ENCODE peak calls at places on chromosomes 6 and 20, in five cellular contexts. One of them, this sample, is unnamed. For H3K4me1, the result is how much of the 10 kb centered on the place peaks cover.

GRCh38 chr6:10633216-10633615 is 61.2 kb downstream of the C6orf52 start:
- DNase-seq in K562: no peak
- DNase-seq in A549: peak
- DNase-seq in HepG2: peak
- DNase-seq in GM12878: peak
- DNase-seq in this sample: no peak

GRCh38 chr6:158232445-158233213 is 64.5 kb downstream of the GTF2H5 start:
- DNase-seq in K562: peak
- DNase-seq in A549: peak
- DNase-seq in GM12878: no peak
- DNase-seq in HepG2: peak
- DNase-seq in this sample: peak

GRCh38 chr6:164861964-164862363 is 447.4 kb downstream of the C6orf118 start:
- DNase-seq in GM12878: no peak
- DNase-seq in K562: no peak
- DNase-seq in HepG2: no peak
- DNase-seq in A549: no peak
- DNase-seq in this sample: no peak

GRCh38 chr6:36610576-36611336 is 16.6 kb downstream of the SRSF3 start:
- DNase-seq in HepG2: no peak
- DNase-seq in A549: no peak
- DNase-seq in GM12878: no peak
- DNase-seq in K562: no peak
- DNase-seq in this sample: no peak

GRCh38 chr20:46205349-46205748 is 87.2 kb downstream of the CD40 start:
- DNase-seq in HepG2: no peak
- DNase-seq in K562: no peak
- DNase-seq in A549: no peak
- DNase-seq in GM12878: no peak
- DNase-seq in this sample: no peak

GRCh38 chr6:108100003-108100402 is 25.5 kb upstream of the OSTM1 start:
- DNase-seq in GM12878: no peak
- DNase-seq in HepG2: no peak
- DNase-seq in A549: no peak
- DNase-seq in K562: no peak
- DNase-seq in this sample: no peak

GRCh38 chr20:52190437-52191131 is 995 bp downstream of the ZFP64 start:
- DNase-seq in HepG2: peak
- DNase-seq in K562: peak
- DNase-seq in A549: peak
- DNase-seq in GM12878: no peak
- DNase-seq in this sample: peak

GRCh38 chr20:33235696-33236095 is at the start of gene BPIFA1:
- DNase-seq in A549: no peak
- DNase-seq in HepG2: no peak
- DNase-seq in GM12878: no peak
- DNase-seq in K562: no peak
- DNase-seq in this sample: no peak

GRCh38 chr6:135901776-135902524 is 50.4 kb downstream of the PDE7B start:
- DNase-seq in K562: no peak
- DNase-seq in HepG2: no peak
- DNase-seq in A549: no peak
- DNase-seq in GM12878: no peak
- DNase-seq in this sample: no peak

GRCh38 chr6:26087284-26088115 is at the start of gene HFE:
- DNase-seq in K562: peak
- DNase-seq in HepG2: peak
- DNase-seq in A549: peak
- DNase-seq in GM12878: no peak
- DNase-seq in this sample: peak

GRCh38 chr6:106530026-106530425 is 99.3 kb downstream of the RTN4IP1 start:
- DNase-seq in GM12878: no peak
- DNase-seq in A549: no peak
- DNase-seq in K562: no peak
- DNase-seq in HepG2: no peak
- DNase-seq in this sample: no peak

GRCh38 chr6:37052027-37052628 is 46.7 kb downstream of the FGD2 start:
- DNase-seq in K562: peak
- DNase-seq in A549: peak
- DNase-seq in GM12878: no peak
- DNase-seq in HepG2: peak
- DNase-seq in this sample: peak

GRCh38 chr20:32807706-32808105 is 12.0 kb upstream of the MAPRE1 start:
- DNase-seq in GM12878: no peak
- DNase-seq in K562: no peak
- DNase-seq in A549: no peak
- DNase-seq in HepG2: no peak
- DNase-seq in this sample: peak

GRCh38 chr20:62980380-62980960 is 26.3 kb downstream of the BHLHE23 start:
- DNase-seq in A549: no peak
- DNase-seq in HepG2: no peak
- DNase-seq in GM12878: no peak
- DNase-seq in K562: no peak
- DNase-seq in this sample: no peak

GRCh38 chr6:68233623-68234022 is 401.5 kb upstream of the ADGRB3 start:
- DNase-seq in K562: no peak
- DNase-seq in HepG2: no peak
- DNase-seq in A549: peak
- DNase-seq in GM12878: no peak
- DNase-seq in this sample: no peak

GRCh38 chr6:125533710-125534397 is 215.6 kb upstream of the HEY2 start:
- DNase-seq in K562: no peak
- DNase-seq in A549: no peak
- DNase-seq in GM12878: no peak
- DNase-seq in HepG2: peak
- DNase-seq in this sample: peak

GRCh38 chr6:149354009-149354408 is 36.5 kb downstream of the TAB2 start:
- DNase-seq in GM12878: no peak
- DNase-seq in HepG2: no peak
- DNase-seq in A549: no peak
- DNase-seq in K562: no peak
- DNase-seq in this sample: no peak

GRCh38 chr20:11001767-11002540 is 328.2 kb upstream of the JAG1 start:
- DNase-seq in K562: no peak
- DNase-seq in GM12878: no peak
- DNase-seq in HepG2: peak
- DNase-seq in A549: peak
- DNase-seq in this sample: no peak

GRCh38 chr6:108250240-108250866 is 10.5 kb downstream of the SNX3 start:
- DNase-seq in A549: peak
- DNase-seq in GM12878: no peak
- DNase-seq in K562: peak
- DNase-seq in HepG2: no peak
- DNase-seq in this sample: peak

GRCh38 chr6:105400501-105400900 is 2.4 kb downstream of the PREP start:
- DNase-seq in GM12878: no peak
- DNase-seq in K562: no peak
- DNase-seq in HepG2: no peak
- DNase-seq in A549: no peak
- DNase-seq in this sample: peak
- H3K4me1 ChIP-seq in GM12878: under half
- H3K4me1 ChIP-seq in K562: under half
- H3K4me1 ChIP-seq in HepG2: half or more
- H3K4me1 ChIP-seq in A549: under half
- H3K4me1 ChIP-seq in this sample: under half

DNA sequence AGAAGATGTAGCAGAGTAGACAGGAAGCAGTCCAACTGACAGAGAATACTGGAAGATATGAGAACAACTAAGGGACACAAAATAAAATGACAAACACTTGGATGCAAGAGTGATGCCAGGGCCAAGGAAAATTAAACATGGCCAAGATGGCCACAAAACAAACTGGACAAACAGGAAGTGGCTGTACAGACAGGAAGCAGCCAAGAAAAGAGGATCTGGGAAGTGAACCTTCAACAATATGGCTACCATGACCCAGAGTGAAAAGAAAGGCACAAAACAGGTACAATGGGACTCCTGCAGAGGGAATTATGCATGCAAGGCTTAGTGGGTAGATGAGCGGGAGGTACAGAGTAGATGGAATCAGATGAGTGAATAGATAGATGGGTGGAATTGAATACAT is 29.1 kb downstream of the HLA-DPB1 start:
- DNase-seq in K562: no peak
- DNase-seq in A549: no peak
- DNase-seq in HepG2: no peak
- DNase-seq in GM12878: no peak
- DNase-seq in this sample: no peak
- TF ChIP-seq JUNB in K562: no peak
- TF ChIP-seq JUNB in A549: no peak
- TF ChIP-seq JUNB in HepG2: no peak
- TF ChIP-seq JUNB in GM12878: no peak
- TF ChIP-seq JUNB in this sample: no peak

GRCh38 chr6:8060346-8060745 is 3.8 kb downstream of the BLOC1S5 start:
- DNase-seq in HepG2: no peak
- DNase-seq in GM12878: no peak
- DNase-seq in A549: no peak
- DNase-seq in K562: no peak
- DNase-seq in this sample: no peak

GRCh38 chr6:8057793-8058192 is 6.4 kb downstream of the BLOC1S5 start:
- DNase-seq in K562: no peak
- DNase-seq in GM12878: no peak
- DNase-seq in A549: no peak
- DNase-seq in HepG2: no peak
- DNase-seq in this sample: no peak

GRCh38 chr6:8059129-8059528 is 5.1 kb downstream of the BLOC1S5 start:
- DNase-seq in HepG2: no peak
- DNase-seq in GM12878: no peak
- DNase-seq in A549: peak
- DNase-seq in K562: no peak
- DNase-seq in this sample: peak

GRCh38 chr6:8054276-8054675 is 9.9 kb downstream of the BLOC1S5 start:
- DNase-seq in A549: no peak
- DNase-seq in GM12878: no peak
- DNase-seq in HepG2: no peak
- DNase-seq in K562: no peak
- DNase-seq in this sample: no peak

GRCh38 chr6:8057263-8057662 is 6.9 kb downstream of the BLOC1S5 start:
- DNase-seq in K562: no peak
- DNase-seq in GM12878: no peak
- DNase-seq in HepG2: no peak
- DNase-seq in A549: no peak
- DNase-seq in this sample: no peak
- H3K4me1 ChIP-seq in K562: under half
- H3K4me1 ChIP-seq in GM12878: under half
- H3K4me1 ChIP-seq in HepG2: under half
- H3K4me1 ChIP-seq in A549: under half
- H3K4me1 ChIP-seq in this sample: under half

GRCh38 chr6:76856065-76856464 is 607.2 kb downstream of the HTR1B start:
- DNase-seq in GM12878: no peak
- DNase-seq in A549: no peak
- DNase-seq in HepG2: no peak
- DNase-seq in K562: no peak
- DNase-seq in this sample: no peak

DNA sequence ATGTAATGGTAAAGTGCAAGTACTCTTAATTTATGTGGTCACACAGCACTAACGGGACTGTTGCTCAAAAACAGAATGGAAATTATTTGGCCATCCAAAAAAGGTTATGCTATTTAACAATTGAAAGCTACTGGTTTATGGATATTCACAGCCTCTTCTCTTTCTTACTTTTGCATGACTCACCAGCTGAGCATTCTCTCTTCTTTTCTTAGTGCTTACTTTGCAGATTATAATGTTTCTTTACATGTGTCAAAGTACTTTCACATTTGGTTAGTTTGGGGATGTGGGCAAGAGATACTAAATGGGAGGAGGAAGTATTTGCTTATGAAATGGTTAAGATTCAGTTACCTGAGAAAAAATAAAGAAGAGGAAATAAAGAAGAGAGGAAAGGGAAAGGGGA is 610.5 kb downstream of the HTR1B start:
- DNase-seq in A549: no peak
- DNase-seq in K562: no peak
- DNase-seq in GM12878: no peak
- DNase-seq in HepG2: no peak
- DNase-seq in this sample: no peak
- TF ChIP-seq JUNB in A549: no peak
- TF ChIP-seq JUNB in K562: no peak
- TF ChIP-seq JUNB in GM12878: no peak
- TF ChIP-seq JUNB in HepG2: no peak
- TF ChIP-seq JUNB in this sample: no peak

DNA sequence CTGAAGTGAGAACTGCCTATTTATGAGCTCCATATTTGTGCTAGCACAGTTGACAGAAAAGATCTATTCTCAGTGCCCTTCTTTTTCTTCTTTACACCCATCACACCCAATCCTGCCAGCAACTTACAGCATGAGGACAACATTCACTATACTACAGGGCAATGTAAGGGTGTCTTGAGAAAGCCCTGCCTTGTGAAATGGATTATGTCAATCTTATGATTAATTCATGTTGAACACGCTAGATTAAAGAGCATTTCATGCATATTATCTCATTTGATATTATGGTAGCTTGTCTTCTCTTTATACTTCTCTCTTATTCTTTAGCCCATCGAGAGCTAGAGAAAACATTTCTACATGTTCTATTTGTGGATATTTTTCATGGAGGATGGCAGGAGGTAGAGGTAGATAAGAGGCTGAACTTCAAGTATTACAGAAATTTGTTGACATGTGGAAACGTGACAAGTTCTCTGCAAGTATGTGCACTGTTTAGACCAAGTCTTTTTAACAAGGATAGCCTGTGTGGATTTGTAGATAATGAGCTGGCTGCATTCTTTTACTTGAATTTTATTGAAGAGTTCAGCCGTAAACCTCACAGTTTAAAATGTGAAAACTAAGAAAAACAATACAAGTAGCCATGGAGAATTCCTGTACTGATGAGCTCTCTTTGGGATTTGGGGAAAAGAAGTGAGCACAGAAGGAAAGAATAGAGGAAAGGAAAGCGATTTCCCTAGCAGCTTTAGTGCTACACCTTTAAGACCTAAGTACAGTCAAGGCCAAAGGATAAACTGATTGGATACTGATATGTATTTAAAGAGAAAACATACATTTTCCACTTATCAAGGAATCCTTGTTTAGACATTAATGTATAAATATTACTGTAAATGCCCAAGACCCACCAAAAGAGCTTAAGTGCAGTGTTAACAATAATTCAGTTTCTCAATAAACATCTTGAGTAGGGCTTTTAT is 212.1 kb downstream of the ARHGAP18 start:
- DNase-seq in GM12878: no peak
- DNase-seq in A549: no peak
- DNase-seq in HepG2: no peak
- DNase-seq in K562: no peak
- DNase-seq in this sample: no peak
- H3K4me1 ChIP-seq in GM12878: under half
- H3K4me1 ChIP-seq in A549: half or more
- H3K4me1 ChIP-seq in HepG2: under half
- H3K4me1 ChIP-seq in K562: under half
- H3K4me1 ChIP-seq in this sample: under half

This sample was measured in GM23338.